ENCODE peak calls at places on chromosomes 3 and 15, in ten cellular contexts. One of them, this sample, is unnamed.

GRCh38 chr3:51381333-51381705 is 3.8 kb upstream of the MANF start:
- DNase-seq in MM.1S: no peak
- DNase-seq in left colon: no peak
- DNase-seq in stimulated activated CD4-positive, alpha-beta T cell treated with anti-CD3 and anti-CD28 coated beads, Interleukin-4, amount 100 ng/mL, for 1 hour: no peak
- DNase-seq in NCI-H2081: no peak
- DNase-seq in HuH-7.5: no peak
- DNase-seq in D341Med: no peak
- DNase-seq in iris pigment epithelial cell: no peak
- DNase-seq in iPS DF 19.7: no peak
- DNase-seq in nucleus accumbens: no peak
- DNase-seq in this sample: no peak

GRCh38 chr3:39205919-39206516 is 13.6 kb upstream of the XIRP1 start:
- DNase-seq in MM.1S: no peak
- DNase-seq in left colon: no peak
- DNase-seq in stimulated activated CD4-positive, alpha-beta T cell treated with anti-CD3 and anti-CD28 coated beads, Interleukin-4, amount 100 ng/mL, for 1 hour: no peak
- DNase-seq in NCI-H2081: no peak
- DNase-seq in HuH-7.5: no peak
- DNase-seq in D341Med: no peak
- DNase-seq in iris pigment epithelial cell: no peak
- DNase-seq in iPS DF 19.7: no peak
- DNase-seq in nucleus accumbens: no peak
- DNase-seq in this sample: no peak

GRCh38 chr3:149273096-149273751 is 51.6 kb upstream of the CP start:
- DNase-seq in MM.1S: peak; percentile 81
- DNase-seq in left colon: no peak
- DNase-seq in stimulated activated CD4-positive, alpha-beta T cell treated with anti-CD3 and anti-CD28 coated beads, Interleukin-4, amount 100 ng/mL, for 1 hour: no peak
- DNase-seq in NCI-H2081: peak; percentile 93
- DNase-seq in HuH-7.5: peak; percentile 37
- DNase-seq in D341Med: peak; percentile 64
- DNase-seq in iris pigment epithelial cell: peak; percentile 88
- DNase-seq in iPS DF 19.7: peak; percentile 77
- DNase-seq in nucleus accumbens: no peak
- DNase-seq in this sample: peak; percentile 69

GRCh38 chr3:10505791-10506585 is 602 bp upstream of the ATP2B2 start:
- DNase-seq in MM.1S: no peak
- DNase-seq in left colon: no peak
- DNase-seq in stimulated activated CD4-positive, alpha-beta T cell treated with anti-CD3 and anti-CD28 coated beads, Interleukin-4, amount 100 ng/mL, for 1 hour: no peak
- DNase-seq in NCI-H2081: no peak
- DNase-seq in HuH-7.5: no peak
- DNase-seq in D341Med: peak; percentile 55
- DNase-seq in iris pigment epithelial cell: no peak
- DNase-seq in iPS DF 19.7: no peak
- DNase-seq in nucleus accumbens: no peak
- DNase-seq in this sample: no peak

GRCh38 chr3:124759666-124760401 is 29.6 kb downstream of the UMPS start:
- DNase-seq in MM.1S: no peak
- DNase-seq in left colon: no peak
- DNase-seq in stimulated activated CD4-positive, alpha-beta T cell treated with anti-CD3 and anti-CD28 coated beads, Interleukin-4, amount 100 ng/mL, for 1 hour: no peak
- DNase-seq in NCI-H2081: no peak
- DNase-seq in HuH-7.5: no peak
- DNase-seq in D341Med: no peak
- DNase-seq in iris pigment epithelial cell: no peak
- DNase-seq in iPS DF 19.7: no peak
- DNase-seq in nucleus accumbens: no peak
- DNase-seq in this sample: no peak

GRCh38 chr15:66757521-66757920 is 55.5 kb downstream of the SMAD6 start:
- DNase-seq in MM.1S: no peak
- DNase-seq in left colon: no peak
- DNase-seq in stimulated activated CD4-positive, alpha-beta T cell treated with anti-CD3 and anti-CD28 coated beads, Interleukin-4, amount 100 ng/mL, for 1 hour: no peak
- DNase-seq in NCI-H2081: no peak
- DNase-seq in HuH-7.5: no peak
- DNase-seq in D341Med: no peak
- DNase-seq in iris pigment epithelial cell: no peak
- DNase-seq in iPS DF 19.7: no peak
- DNase-seq in nucleus accumbens: no peak
- DNase-seq in this sample: no peak

GRCh38 chr3:149547954-149548728 is 73.6 kb downstream of the TM4SF4 start:
- DNase-seq in MM.1S: no peak
- DNase-seq in left colon: peak; percentile 65
- DNase-seq in stimulated activated CD4-positive, alpha-beta T cell treated with anti-CD3 and anti-CD28 coated beads, Interleukin-4, amount 100 ng/mL, for 1 hour: no peak
- DNase-seq in NCI-H2081: no peak
- DNase-seq in HuH-7.5: peak; percentile 24
- DNase-seq in D341Med: no peak
- DNase-seq in iris pigment epithelial cell: peak; percentile 93
- DNase-seq in iPS DF 19.7: no peak
- DNase-seq in nucleus accumbens: no peak
- DNase-seq in this sample: no peak

GRCh38 chr15:92647467-92648163 is 8.0 kb downstream of the FAM174B start:
- DNase-seq in MM.1S: no peak
- DNase-seq in left colon: no peak
- DNase-seq in stimulated activated CD4-positive, alpha-beta T cell treated with anti-CD3 and anti-CD28 coated beads, Interleukin-4, amount 100 ng/mL, for 1 hour: no peak
- DNase-seq in NCI-H2081: no peak
- DNase-seq in HuH-7.5: no peak
- DNase-seq in D341Med: no peak
- DNase-seq in iris pigment epithelial cell: no peak
- DNase-seq in iPS DF 19.7: peak; percentile 95
- DNase-seq in nucleus accumbens: no peak
- DNase-seq in this sample: no peak

GRCh38 chr3:149188494-149188893 is 33.1 kb downstream of the CP start:
- DNase-seq in MM.1S: no peak
- DNase-seq in left colon: no peak
- DNase-seq in stimulated activated CD4-positive, alpha-beta T cell treated with anti-CD3 and anti-CD28 coated beads, Interleukin-4, amount 100 ng/mL, for 1 hour: no peak
- DNase-seq in NCI-H2081: peak; percentile 28
- DNase-seq in HuH-7.5: no peak
- DNase-seq in D341Med: no peak
- DNase-seq in iris pigment epithelial cell: no peak
- DNase-seq in iPS DF 19.7: no peak
- DNase-seq in nucleus accumbens: no peak
- DNase-seq in this sample: no peak

GRCh38 chr3:183122257-183122932 is 23.1 kb upstream of the MCCC1 start:
- DNase-seq in MM.1S: peak; percentile 72
- DNase-seq in left colon: no peak
- DNase-seq in stimulated activated CD4-positive, alpha-beta T cell treated with anti-CD3 and anti-CD28 coated beads, Interleukin-4, amount 100 ng/mL, for 1 hour: no peak
- DNase-seq in NCI-H2081: peak; percentile 76
- DNase-seq in HuH-7.5: peak; percentile 33
- DNase-seq in D341Med: peak; percentile 50
- DNase-seq in iris pigment epithelial cell: peak; percentile 60
- DNase-seq in iPS DF 19.7: no peak
- DNase-seq in nucleus accumbens: no peak
- DNase-seq in this sample: peak; percentile 22

GRCh38 chr15:85496551-85497545 is 116.4 kb downstream of the AKAP13 start:
- DNase-seq in MM.1S: no peak
- DNase-seq in left colon: no peak
- DNase-seq in stimulated activated CD4-positive, alpha-beta T cell treated with anti-CD3 and anti-CD28 coated beads, Interleukin-4, amount 100 ng/mL, for 1 hour: no peak
- DNase-seq in NCI-H2081: peak; percentile 9
- DNase-seq in HuH-7.5: no peak
- DNase-seq in D341Med: no peak
- DNase-seq in iris pigment epithelial cell: no peak
- DNase-seq in iPS DF 19.7: no peak
- DNase-seq in nucleus accumbens: no peak
- DNase-seq in this sample: no peak

GRCh38 chr15:89028036-89028435 is 60.2 kb upstream of the ABHD2 start:
- DNase-seq in MM.1S: no peak
- DNase-seq in left colon: no peak
- DNase-seq in stimulated activated CD4-positive, alpha-beta T cell treated with anti-CD3 and anti-CD28 coated beads, Interleukin-4, amount 100 ng/mL, for 1 hour: no peak
- DNase-seq in NCI-H2081: no peak
- DNase-seq in HuH-7.5: no peak
- DNase-seq in D341Med: no peak
- DNase-seq in iris pigment epithelial cell: no peak
- DNase-seq in iPS DF 19.7: no peak
- DNase-seq in nucleus accumbens: no peak
- DNase-seq in this sample: no peak

GRCh38 chr15:62389887-62390792 is 225.1 kb upstream of the C2CD4B start:
- DNase-seq in MM.1S: peak; percentile 84
- DNase-seq in left colon: peak; percentile 61
- DNase-seq in stimulated activated CD4-positive, alpha-beta T cell treated with anti-CD3 and anti-CD28 coated beads, Interleukin-4, amount 100 ng/mL, for 1 hour: peak; percentile 69
- DNase-seq in NCI-H2081: peak; percentile 81
- DNase-seq in HuH-7.5: peak; percentile 65
- DNase-seq in D341Med: peak; percentile 95
- DNase-seq in iris pigment epithelial cell: peak; percentile 81
- DNase-seq in iPS DF 19.7: no peak
- DNase-seq in nucleus accumbens: no peak
- DNase-seq in this sample: peak; percentile 47

GRCh38 chr15:33778911-33779310 is 189.4 kb upstream of the CHRM5 start:
- DNase-seq in MM.1S: no peak
- DNase-seq in left colon: no peak
- DNase-seq in stimulated activated CD4-positive, alpha-beta T cell treated with anti-CD3 and anti-CD28 coated beads, Interleukin-4, amount 100 ng/mL, for 1 hour: no peak
- DNase-seq in NCI-H2081: no peak
- DNase-seq in HuH-7.5: no peak
- DNase-seq in D341Med: no peak
- DNase-seq in iris pigment epithelial cell: no peak
- DNase-seq in iPS DF 19.7: no peak
- DNase-seq in nucleus accumbens: no peak
- DNase-seq in this sample: no peak

GRCh38 chr3:65873028-65873427 is 165.7 kb downstream of the MAGI1 start:
- DNase-seq in MM.1S: no peak
- DNase-seq in left colon: no peak
- DNase-seq in stimulated activated CD4-positive, alpha-beta T cell treated with anti-CD3 and anti-CD28 coated beads, Interleukin-4, amount 100 ng/mL, for 1 hour: no peak
- DNase-seq in NCI-H2081: no peak
- DNase-seq in HuH-7.5: no peak
- DNase-seq in D341Med: no peak
- DNase-seq in iris pigment epithelial cell: no peak
- DNase-seq in iPS DF 19.7: no peak
- DNase-seq in nucleus accumbens: no peak
- DNase-seq in this sample: no peak

GRCh38 chr3:185470323-185470722 is 28.5 kb downstream of the TMEM41A start:
- DNase-seq in MM.1S: no peak
- DNase-seq in left colon: no peak
- DNase-seq in stimulated activated CD4-positive, alpha-beta T cell treated with anti-CD3 and anti-CD28 coated beads, Interleukin-4, amount 100 ng/mL, for 1 hour: no peak
- DNase-seq in NCI-H2081: no peak
- DNase-seq in HuH-7.5: no peak
- DNase-seq in D341Med: no peak
- DNase-seq in iris pigment epithelial cell: no peak
- DNase-seq in iPS DF 19.7: peak; percentile 45
- DNase-seq in nucleus accumbens: no peak
- DNase-seq in this sample: no peak